ENCODE peak calls at places on chromosomes 5 and 9, in six cellular contexts. B is ovary, I is HuH-7, L is thyroid gland, R is cerebellum, F is kidney. E is an unnamed sample.

GRCh38 chr5:126707080-126707479 is 69.9 kb upstream of the LMNB1 start:
- DNase-seq in B (no peak), I (no peak), L (no peak), R (no peak), F (no peak), E (no peak)

GRCh38 chr5:172722309-172722815 is 48.6 kb downstream of the DUSP1 start:
- DNase-seq in B (no peak), I (no peak), L (no peak), R (no peak), F (peak), E (no peak)

GRCh38 chr5:80713640-80714039 is 58.9 kb upstream of the DHFR start:
- DNase-seq in B (no peak), I (no peak), L (no peak), R (no peak), F (no peak), E (no peak)

GRCh38 chr9:35294066-35294465 is 132.3 kb downstream of the UNC13B start:
- DNase-seq in B (no peak), I (no peak), L (no peak), R (no peak), F (no peak), E (no peak)

GRCh38 chr5:172168311-172168710 is 19.7 kb downstream of the STK10 start:
- DNase-seq in B (no peak), I (no peak), L (no peak), R (no peak), F (no peak), E (no peak)

GRCh38 chr9:112308576-112308975 is 24.8 kb downstream of the PTBP3 start:
- DNase-seq in B (no peak), I (no peak), L (no peak), R (no peak), F (no peak), E (no peak)

GRCh38 chr5:151708126-151708525 is 21.4 kb upstream of the SPARC start:
- DNase-seq in B (no peak), I (peak), L (no peak), R (no peak), F (no peak), E (no peak)

GRCh38 chr5:119470851-119471451 is 18.7 kb downstream of the HSD17B4 start:
- DNase-seq in B (no peak), I (no peak), L (no peak), R (no peak), F (no peak), E (no peak)

E was measured in Caco-2.